ENCODE peak calls at places on chromosomes 16 and 17, in five cellular contexts. E, W, M, D and S are unnamed samples. For H3K9me3 and H3K4me1, the result is how much of the 10 kb centered on the place peaks cover.

GRCh38 chr17:4017377-4017776 is 53.1 kb upstream of the ATP2A3 start:
- DNase-seq in E (no peak), W (no peak), M (no peak), D (no peak), S (no peak)

GRCh38 chr16:85157813-85158701 is 45.8 kb upstream of the CIBAR2 start:
- DNase-seq in E (no peak), W (no peak), M (no peak), D (no peak), S (peak)

GRCh38 chr16:46789075-46789474 is 40.9 kb upstream of the MYLK3 start:
- DNase-seq in E (no peak), W (no peak), M (no peak), D (no peak), S (no peak)

GRCh38 chr17:76048711-76049110 is 21.6 kb upstream of the EVPL start:
- DNase-seq in E (no peak), W (no peak), M (no peak), D (no peak), S (peak)

GRCh38 chr16:88303890-88304819 is 78.6 kb upstream of the ZNF469 start:
- DNase-seq in E (peak), W (no peak), M (peak), D (peak), S (peak)

GRCh38 chr16:73172621-73173312 is 124.8 kb upstream of the ZFHX3 start:
- DNase-seq in E (peak), W (peak), M (peak), D (peak), S (peak)

GRCh38 chr16:12092347-12092882 is 115.9 kb downstream of the SNX29 start:
- DNase-seq in E (no peak), W (no peak), M (no peak), D (no peak), S (peak)

GRCh38 chr16:8931864-8932263 is 31.8 kb downstream of the USP7 start:
- DNase-seq in E (peak), W (peak), M (peak), D (peak), S (peak)

GRCh38 chr16:17362191-17362590 is 108.6 kb downstream of the XYLT1 start:
- DNase-seq in E (no peak), W (no peak), M (no peak), D (no peak), S (no peak)

GRCh38 chr17:12739500-12739899 is 49.8 kb upstream of the ARHGAP44 start:
- DNase-seq in E (no peak), W (no peak), M (no peak), D (no peak), S (no peak)

GRCh38 chr17:12737740-12738469 is 51.4 kb upstream of the ARHGAP44 start:
- DNase-seq in E (no peak), W (no peak), M (no peak), D (no peak), S (no peak)

GRCh38 chr17:12736526-12736925 is 52.8 kb upstream of the ARHGAP44 start:
- DNase-seq in E (no peak), W (no peak), M (no peak), D (no peak), S (no peak)

GRCh38 chr17:12734852-12735430 is 54.4 kb upstream of the ARHGAP44 start:
- DNase-seq in E (peak), W (peak), M (no peak), D (no peak), S (no peak)

GRCh38 chr17:12738624-12739023 is 50.7 kb upstream of the ARHGAP44 start:
- DNase-seq in E (no peak), W (no peak), M (no peak), D (no peak), S (no peak)
- H3K9me3 ChIP-seq in E (under half), W (under half), M (under half), D (under half), S (under half)

GRCh38 chr17:57521606-57522435 is 223.3 kb downstream of the CCDC182 start:
- DNase-seq in E (no peak), W (no peak), M (no peak), D (no peak), S (peak)
- H3K4me1 ChIP-seq in E (under half), W (under half), M (under half), D (under half), S (half or more)

DNA sequence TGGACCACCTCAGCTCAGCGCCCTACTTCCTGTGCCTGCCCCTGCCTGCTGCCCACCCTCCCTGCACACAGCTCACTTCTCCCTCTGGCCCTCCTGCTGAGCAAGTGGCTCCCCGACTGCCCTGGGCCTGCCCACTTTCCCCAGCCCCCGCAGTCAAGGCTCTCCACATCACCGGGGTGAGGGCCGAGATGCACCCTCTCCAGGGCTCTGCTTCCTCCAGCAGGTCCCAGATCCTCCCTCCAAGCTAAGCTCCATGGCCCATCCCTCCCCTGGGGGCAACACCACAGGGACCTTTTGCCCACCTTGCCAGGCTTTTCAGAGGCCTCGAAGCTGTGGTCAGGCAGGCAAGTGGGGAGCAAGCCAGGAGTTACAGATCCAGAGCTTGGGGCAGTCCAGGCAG is 820.2 kb downstream of the KCNJ18 start:
- DNase-seq in E (no peak), W (no peak), M (no peak), D (no peak), S (no peak)
- H3K9me3 ChIP-seq in E (under half), W (under half), M (under half), D (under half), S (under half)

GRCh38 chr16:53773150-53773846 is 69.3 kb downstream of the FTO start:
- DNase-seq in E (peak), W (peak), M (no peak), D (no peak), S (peak)
- H3K4me1 ChIP-seq in E (under half), W (under half), M (under half), D (under half), S (under half)

GRCh38 chr16:64211306-64211705 is 910.6 kb downstream of the CDH11 start:
- DNase-seq in E (no peak), W (no peak), M (no peak), D (no peak), S (no peak)
- H3K9me3 ChIP-seq in E (under half), W (under half), M (under half), D (under half), S (under half)

GRCh38 chr16:58027341-58028167 is 2.0 kb downstream of the MMP15 start:
- DNase-seq in E (peak), W (peak), M (no peak), D (no peak), S (peak)

GRCh38 chr16:58028168-58028455 is 2.6 kb downstream of the MMP15 start:
- DNase-seq in E (no peak), W (no peak), M (no peak), D (no peak), S (no peak)

GRCh38 chr16:58025351-58026138 is at the start of gene MMP15:
- DNase-seq in E (peak), W (peak), M (peak), D (peak), S (peak)

GRCh38 chr16:58026139-58026704 is 668 bp downstream of the MMP15 start:
- DNase-seq in E (peak), W (no peak), M (peak), D (no peak), S (peak)

GRCh38 chr16:58026705-58027340 is 1.3 kb downstream of the MMP15 start:
- DNase-seq in E (no peak), W (no peak), M (no peak), D (no peak), S (no peak)
- H3K4me1 ChIP-seq in E (under half), W (half or more), M (under half), D (under half), S (under half)